ENCODE peak calls at places on chromosomes 12 and 14, in seven cellular contexts. H is body of pancreas; A is activated T-helper 1 cell treated with anti-CD3 and anti-CD28 coated beads, Interleukin-12 subunit alpha, Interleukin-12 subunit beta, Interleukin-2, Interleukin-4 antibody, amounts not matched to agents 30 ng/mL and 10 ng/mL and 1 ng/mL, durations not matched to agents 14 hours and 24 hours and 36 hours; I is GM06990; W is NCI-H1105 treated with DMSO at 0.1 percent for 48 hours; R is activated CD4-positive, alpha-beta T cell treated with anti-CD3 and anti-CD28 coated beads, Interleukin-2, amount 10 ng/mL, durations not matched to agents 7 days and 5 days; Q is omental fat pad. O is an unnamed sample.

GRCh38 chr12:67068204-67068731 is 200.9 kb upstream of the CAND1 start:
- DNase-seq in A (no peak), H (no peak), I (no peak), W (peak; percentile 62), R (no peak), Q (no peak), O (peak; percentile 20)

GRCh38 chr12:15978431-15978950 is 67.4 kb downstream of the DERA start:
- DNase-seq in H (no peak), A (no peak), Q (no peak), I (no peak), W (no peak), R (no peak), O (no peak)

GRCh38 chr12:117189725-117190209 is 503 bp downstream of the FBXO21 start:
- DNase-seq in W (peak; percentile 30), H (peak; percentile 32), A (no peak), R (peak; percentile 33), Q (no peak), I (peak; percentile 60), O (peak; percentile 77)

GRCh38 chr12:106238146-106238545 is 9.7 kb downstream of the CKAP4 start:
- DNase-seq in H (no peak), W (no peak), A (no peak), Q (no peak), R (no peak), I (no peak), O (no peak)

GRCh38 chr12:79121486-79121885 is 256.9 kb downstream of the SYT1 start:
- DNase-seq in I (no peak), W (no peak), H (no peak), A (no peak), R (no peak), Q (no peak), O (no peak)

GRCh38 chr12:11761869-11762567 is 112.5 kb downstream of the ETV6 start:
- DNase-seq in H (no peak), R (no peak), I (peak; percentile 80), A (no peak), Q (no peak), W (no peak), O (no peak)

GRCh38 chr12:69509308-69509736 is 39.1 kb downstream of the FRS2 start:
- DNase-seq in W (peak; percentile 5), I (no peak), H (no peak), Q (no peak), R (no peak), A (no peak), O (no peak)

GRCh38 chr12:123949118-123949774 is 23.4 kb downstream of the CCDC92 start:
- DNase-seq in H (no peak), R (no peak), I (no peak), Q (no peak), A (no peak), W (no peak), O (peak; percentile 76)

GRCh38 chr14:60327447-60328331 is 78.7 kb downstream of the PPM1A start:
- DNase-seq in W (peak; percentile 90), I (peak; percentile 73), A (peak; percentile 11), H (peak; percentile 69), R (peak; percentile 47), Q (no peak), O (peak; percentile 34)

GRCh38 chr14:52873694-52874093 is 77.2 kb downstream of the FERMT2 start:
- DNase-seq in H (no peak), R (no peak), I (no peak), A (no peak), W (no peak), Q (no peak), O (no peak)

GRCh38 chr14:89892953-89893352 is 61.6 kb downstream of the EFCAB11 start:
- DNase-seq in Q (no peak), A (no peak), I (no peak), R (no peak), H (no peak), W (no peak), O (no peak)

GRCh38 chr12:60921541-60921940 is 1325.7 kb downstream of the SLC16A7 start:
- DNase-seq in R (no peak), H (no peak), W (no peak), Q (no peak), I (no peak), A (no peak), O (no peak)

GRCh38 chr14:72665259-72665658 is 228.6 kb downstream of the DPF3 start:
- DNase-seq in I (peak; percentile 30), H (no peak), Q (no peak), A (no peak), R (no peak), W (no peak), O (no peak)

GRCh38 chr12:44510510-44510909 is 365.6 kb downstream of the NELL2 start:
- DNase-seq in W (no peak), R (no peak), H (no peak), A (no peak), I (no peak), Q (no peak), O (no peak)

GRCh38 chr12:109777544-109777943 is 55.7 kb downstream of the TRPV4 start:
- DNase-seq in Q (no peak), I (peak; percentile 28), W (peak; percentile 33), R (peak; percentile 55), A (peak; percentile 6), H (no peak), O (peak; percentile 13)

GRCh38 chr12:125171267-125171666 is 106.0 kb downstream of the AACS start:
- DNase-seq in A (no peak), R (no peak), H (no peak), Q (no peak), I (no peak), W (no peak), O (no peak)

GRCh38 chr12:106205208-106206069 is 42.4 kb downstream of the CKAP4 start:
- DNase-seq in H (peak; percentile 24), A (no peak), I (no peak), W (peak; percentile 39), Q (no peak), R (no peak), O (peak; percentile 83)

GRCh38 chr12:104686196-104686595 is 229.4 kb downstream of the CHST11 start:
- DNase-seq in H (no peak), I (no peak), W (no peak), R (no peak), A (no peak), Q (no peak), O (no peak)

GRCh38 chr12:113120670-113121370 is 14.7 kb downstream of the RASAL1 start:
- DNase-seq in Q (no peak), A (no peak), W (peak; percentile 92), R (no peak), I (no peak), H (no peak), O (no peak)

GRCh38 chr12:1222858-1223644 is 232.0 kb downstream of the ERC1 start:
- DNase-seq in A (no peak), W (no peak), Q (no peak), I (no peak), H (no peak), R (no peak), O (no peak)

GRCh38 chr14:21231020-21231652 is 38.1 kb downstream of the HNRNPC start:
- DNase-seq in R (peak; percentile 40), H (no peak), Q (no peak), A (no peak), I (no peak), W (no peak), O (no peak)

GRCh38 chr12:115802767-115803166 is 474.7 kb downstream of the MED13L start:
- DNase-seq in A (no peak), Q (no peak), I (no peak), H (no peak), R (no peak), W (no peak), O (no peak)

GRCh38 chr14:81805785-81806184 is 272.1 kb upstream of the SEL1L start:
- DNase-seq in H (no peak), Q (no peak), I (no peak), A (no peak), R (no peak), W (no peak), O (no peak)

GRCh38 chr14:77950371-77950770 is 150.5 kb downstream of the ADCK1 start:
- DNase-seq in H (no peak), I (no peak), W (no peak), A (no peak), R (no peak), Q (no peak), O (no peak)

GRCh38 chr12:19804737-19805136 is 365.4 kb downstream of the AEBP2 start:
- DNase-seq in W (no peak), Q (no peak), H (no peak), R (no peak), A (no peak), I (no peak), O (no peak)

GRCh38 chr12:92108651-92109050 is 37.0 kb downstream of the BTG1 start:
- DNase-seq in A (no peak), W (peak; percentile 12), R (no peak), I (no peak), Q (no peak), H (no peak), O (no peak)

GRCh38 chr14:102695172-102695569 is 82.1 kb upstream of the TRAF3 start:
- DNase-seq in A (no peak), I (no peak), R (no peak), H (no peak), W (no peak), Q (no peak), O (no peak)

GRCh38 chr14:93713726-93714405 is 74.4 kb downstream of the PRIMA1 start:
- DNase-seq in H (no peak), Q (no peak), R (no peak), W (no peak), I (no peak), A (no peak), O (peak; percentile 45)

GRCh38 chr14:71070169-71070568 is 162.9 kb downstream of the PCNX1 start:
- DNase-seq in A (no peak), Q (no peak), R (no peak), H (no peak), I (no peak), W (no peak), O (no peak)

GRCh38 chr14:20656274-20656673 is 14.8 kb upstream of the OR6S1 start:
- DNase-seq in A (no peak), H (no peak), R (no peak), Q (no peak), W (no peak), I (no peak), O (no peak)

GRCh38 chr12:72570601-72571000 is 298.4 kb downstream of the TRHDE start:
- DNase-seq in R (no peak), W (no peak), I (no peak), A (no peak), H (no peak), Q (no peak), O (no peak)